ENCODE peak calls at places on chromosomes 7 and 10, in five cellular contexts. J is cardiac muscle cell; O is Peyer's patch; S is left lung; B is CD4-positive, alpha-beta memory T cell. Q is an unnamed sample.

GRCh38 chr7:24828871-24829661 is 71.8 kb upstream of the GSDME start:
- DNase-seq in J (peak; percentile 18), O (no peak), S (no peak), B (no peak), Q (no peak)

GRCh38 chr10:102408081-102408727 is 10.4 kb downstream of the PSD start:
- DNase-seq in J (no peak), O (no peak), S (no peak), B (no peak), Q (no peak)

GRCh38 chr10:45427956-45428338 is 53.9 kb downstream of the ALOX5 start:
- DNase-seq in J (no peak), O (no peak), S (no peak), B (no peak), Q (no peak)

GRCh38 chr10:14571866-14572507 is 202.7 kb downstream of the FAM107B start:
- DNase-seq in J (no peak), O (peak; percentile 71), S (peak; percentile 84), B (peak; percentile 86), Q (peak; percentile 23)

GRCh38 chr10:89217057-89217990 is 10.2 kb upstream of the CH25H start:
- DNase-seq in J (peak; percentile 74), O (peak; percentile 84), S (no peak), B (peak; percentile 62), Q (no peak)

GRCh38 chr7:112366886-112367285 is 83.4 kb upstream of the IFRD1 start:
- DNase-seq in J (no peak), O (no peak), S (no peak), B (no peak), Q (no peak)

GRCh38 chr7:12030116-12030515 is 181.0 kb upstream of the TMEM106B start:
- DNase-seq in J (no peak), O (no peak), S (no peak), B (no peak), Q (peak; percentile 17)

GRCh38 chr10:59901481-59901880 is 4.9 kb downstream of the CCDC6 start:
- DNase-seq in J (no peak), O (no peak), S (no peak), B (no peak), Q (no peak)

GRCh38 chr7:27364344-27364758 is 121.7 kb downstream of the EVX1 start:
- DNase-seq in J (no peak), O (peak; percentile 64), S (peak; percentile 47), B (no peak), Q (no peak)

GRCh38 chr10:47409171-47409865 is 25.2 kb upstream of the ZNF488 start:
- DNase-seq in J (no peak), O (no peak), S (no peak), B (no peak), Q (no peak)

GRCh38 chr10:30929901-30930520 is 101.7 kb downstream of the ZNF438 start:
- DNase-seq in J (no peak), O (no peak), S (no peak), B (no peak), Q (no peak)

GRCh38 chr7:157271991-157272324 is 64.8 kb upstream of the DNAJB6 start:
- DNase-seq in J (no peak), O (peak; percentile 62), S (no peak), B (no peak), Q (no peak)

GRCh38 chr7:33108931-33109757 is at the start of gene RP9:
- DNase-seq in J (peak; percentile 92), O (peak; percentile 83), S (peak; percentile 72), B (peak; percentile 83), Q (peak; percentile 91)

GRCh38 chr7:33039905-33040292 is 22.7 kb downstream of the NT5C3A start:
- DNase-seq in J (no peak), O (no peak), S (no peak), B (no peak), Q (no peak)

GRCh38 chr7:135939268-135939667 is 37.9 kb downstream of the MTPN start:
- DNase-seq in J (peak; percentile 34), O (no peak), S (no peak), B (no peak), Q (no peak)

GRCh38 chr10:29157321-29157720 is 131.5 kb upstream of the LYZL1 start:
- DNase-seq in J (no peak), O (no peak), S (no peak), B (no peak), Q (no peak)

GRCh38 chr10:132480356-132480755 is 57.2 kb upstream of the INPP5A start:
- DNase-seq in J (no peak), O (no peak), S (peak; percentile 30), B (no peak), Q (no peak)

GRCh38 chr10:3780766-3781457 is 4.1 kb downstream of the KLF6 start:
- DNase-seq in J (no peak), O (peak; percentile 59), S (no peak), B (no peak), Q (peak; percentile 11)

GRCh38 chr10:60942604-60943269 is 1.2 kb downstream of the RHOBTB1 start:
- DNase-seq in J (peak; percentile 2), O (peak; percentile 82), S (peak; percentile 72), B (peak; percentile 9), Q (no peak)

GRCh38 chr7:29270979-29271658 is 76.5 kb downstream of the CHN2 start:
- DNase-seq in J (no peak), O (no peak), S (no peak), B (no peak), Q (no peak)

GRCh38 chr10:79349072-79349491 is 1.8 kb downstream of the PPIF start:
- DNase-seq in J (no peak), O (no peak), S (no peak), B (no peak), Q (peak; percentile 16)

GRCh38 chr7:41880107-41880506 is 177.2 kb upstream of the INHBA start:
- DNase-seq in J (peak; percentile 28), O (no peak), S (no peak), B (no peak), Q (no peak)

GRCh38 chr7:471866-472639 is 47.6 kb downstream of the PDGFA start:
- DNase-seq in J (peak; percentile 47), O (peak; percentile 55), S (peak; percentile 83), B (no peak), Q (no peak)
- H3K9me3 ChIP-seq in J (no peaks in the 10 kb centered on the region), O (peaks cover 4% of the 10 kb centered on the region), S (no peaks in the 10 kb centered on the region), B (no peaks in the 10 kb centered on the region), Q (no peaks in the 10 kb centered on the region)

DNA sequence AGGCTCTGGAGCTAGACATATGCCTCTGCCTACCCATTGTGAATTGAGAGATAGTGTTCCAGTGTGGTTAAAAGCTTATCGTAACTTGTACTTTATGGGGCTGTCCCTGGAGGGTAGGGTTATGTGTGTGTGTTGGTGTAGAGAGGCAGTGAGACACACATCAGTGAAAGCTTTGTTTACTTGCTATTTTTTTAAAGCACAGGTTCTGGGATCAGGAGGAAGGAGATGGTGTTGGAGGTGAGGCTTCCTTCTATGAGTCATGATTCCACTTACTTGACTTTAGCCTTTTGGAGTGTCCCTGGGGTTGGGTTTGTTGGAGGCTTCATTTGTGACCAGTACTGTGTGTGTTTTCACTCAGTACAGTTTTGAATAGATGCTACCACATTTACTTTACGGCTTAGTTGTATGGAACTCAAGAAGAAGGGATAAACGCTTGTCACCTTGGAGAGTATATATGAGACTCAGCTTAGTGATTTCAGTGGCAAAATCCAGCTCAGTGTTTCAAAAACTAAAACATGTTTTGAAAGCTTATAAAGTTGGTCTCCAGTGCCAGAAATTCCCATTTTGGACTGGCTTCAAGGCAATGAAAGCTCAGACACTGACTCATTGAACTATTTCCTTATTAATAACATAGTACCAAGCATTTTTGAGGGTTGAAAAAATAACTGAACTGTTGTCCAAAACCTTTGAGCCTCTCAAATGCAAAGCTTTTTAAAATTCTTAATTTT is 106.2 kb downstream of the PLXDC2 start:
- DNase-seq in J (no peak), O (no peak), S (no peak), B (no peak), Q (no peak)
- H3K27ac ChIP-seq in J (no peak overlapping the region), O (peak overlapping the region; percentile 35), S (peak overlapping the region; percentile 84), B (no peak overlapping the region), Q (no peak overlapping the region)

GRCh38 chr10:100333106-100333505 is 3.1 kb upstream of the PKD2L1 start:
- DNase-seq in J (no peak), O (no peak), S (no peak), B (no peak), Q (no peak)
- H3K27me3 ChIP-seq in J (peaks cover 18% of the 10 kb centered on the region), O (no peaks in the 10 kb centered on the region), S (peaks cover 13% of the 10 kb centered on the region), B (peaks cover 3% of the 10 kb centered on the region), Q (no peaks in the 10 kb centered on the region)

GRCh38 chr7:153402721-153403541 is 643.4 kb downstream of the ACTR3B start:
- DNase-seq in J (no peak), O (no peak), S (no peak), B (no peak), Q (no peak)
- H3K9me3 ChIP-seq in J (peaks cover 3% of the 10 kb centered on the region), O (no peaks in the 10 kb centered on the region), S (no peaks in the 10 kb centered on the region), B (no peaks in the 10 kb centered on the region), Q (peaks cover 11% of the 10 kb centered on the region)

GRCh38 chr7:155842496-155843265 is 30.4 kb upstream of the SHH start:
- DNase-seq in J (no peak), O (no peak), S (no peak), B (no peak), Q (peak; percentile 7)
- H3K27ac ChIP-seq in J (no peak overlapping the region), O (no peak overlapping the region), S (no peak overlapping the region), B (no peak overlapping the region), Q (no peak overlapping the region)

DNA sequence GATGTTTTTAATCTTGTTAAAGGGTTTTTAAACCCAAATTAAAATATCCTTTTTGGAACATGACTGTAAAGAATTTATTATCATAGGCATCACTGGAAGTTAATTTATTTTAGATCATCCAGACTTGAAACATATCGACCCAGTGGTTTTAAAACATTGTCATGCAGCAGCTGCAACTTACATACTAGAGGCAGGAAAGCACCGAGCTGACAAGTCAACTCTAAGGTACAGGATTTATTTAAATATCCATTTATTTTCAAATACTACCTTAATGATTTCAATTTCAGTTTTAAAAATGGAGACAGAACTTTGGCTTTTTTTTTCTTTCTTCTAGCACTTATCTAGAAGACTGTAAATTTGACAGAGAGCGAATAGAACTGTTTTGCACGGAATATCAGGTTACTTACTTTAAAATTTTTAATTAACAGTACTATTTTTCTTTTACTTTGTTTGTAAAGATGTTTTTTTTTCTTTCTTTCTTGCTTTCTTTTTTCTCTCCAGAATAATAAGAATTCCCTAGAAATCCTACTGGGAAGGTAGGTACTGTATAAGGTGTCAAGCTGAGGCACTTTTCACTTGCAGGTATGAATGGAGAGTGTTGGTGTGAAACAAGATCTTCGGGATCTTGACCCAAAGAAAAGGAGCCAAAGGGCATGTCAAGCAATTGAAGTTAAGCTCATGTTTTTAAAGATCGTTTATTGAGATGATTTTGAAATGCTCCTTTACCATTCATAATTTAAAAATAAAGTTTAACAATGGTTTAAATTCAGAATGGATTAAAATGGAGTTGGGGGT is 1.8 kb downstream of the COMMD3 start:
- DNase-seq in J (no peak), O (no peak), S (no peak), B (no peak), Q (no peak)
- H3K27me3 ChIP-seq in J (peaks cover 72% of the 10 kb centered on the region), O (no peaks in the 10 kb centered on the region), S (peaks cover 15% of the 10 kb centered on the region), B (no peaks in the 10 kb centered on the region), Q (peaks cover 44% of the 10 kb centered on the region)

GRCh38 chr10:133568287-133568614 is 2.9 kb upstream of the SYCE1 start:
- DNase-seq in J (no peak), O (no peak), S (no peak), B (no peak), Q (no peak)
- H3K9me3 ChIP-seq in J (no peaks in the 10 kb centered on the region), O (peaks cover 14% of the 10 kb centered on the region), S (peaks cover under 1% of the 10 kb centered on the region), B (no peaks in the 10 kb centered on the region), Q (peaks cover 34% of the 10 kb centered on the region)

DNA sequence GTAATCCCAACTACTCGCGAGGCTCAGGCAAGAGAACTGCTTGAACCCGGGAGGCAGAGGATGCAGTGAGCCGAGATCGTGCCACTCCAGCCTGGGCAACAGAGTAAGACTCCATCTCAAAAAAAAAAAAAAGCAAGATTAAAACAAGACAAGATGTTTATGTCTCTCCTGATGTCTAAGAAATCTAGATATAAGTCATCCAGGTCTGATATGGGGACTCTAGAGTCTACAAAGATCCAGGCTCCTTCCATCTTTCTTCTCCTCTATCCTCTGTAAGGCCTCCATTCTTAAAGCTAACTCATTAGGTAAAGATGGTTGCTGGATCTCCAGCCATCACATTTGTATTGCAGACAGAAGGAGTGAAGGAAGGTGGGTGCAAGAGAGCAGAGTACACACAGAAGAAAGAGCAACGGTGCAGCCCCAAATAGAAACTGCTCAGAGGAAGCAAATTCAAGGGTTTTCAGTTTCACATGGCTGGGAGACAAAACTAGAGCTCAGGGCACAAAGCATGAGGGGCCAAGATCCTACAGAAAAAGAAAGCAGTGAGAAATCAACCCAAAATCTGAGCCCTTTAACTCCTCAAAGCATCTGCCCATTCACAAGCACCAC is 57.6 kb downstream of the USP6NL start:
- DNase-seq in J (no peak), O (no peak), S (no peak), B (no peak), Q (no peak)
- H3K27ac ChIP-seq in J (no peak overlapping the region), O (no peak overlapping the region), S (no peak overlapping the region), B (no peak overlapping the region), Q (no peak overlapping the region)